ENCODE peak calls at places on chromosomes 7 and 10, in ten cellular contexts. U is stimulated activated CD8-positive, alpha-beta memory T cell treated with anti-CD3 and anti-CD28 coated beads, Interleukin-12 subunit alpha, Interleukin-12 subunit beta, amount 100 ng/mL, for 1 hour; W is right atrium auricular region; Y is ascending aorta; M is activated T-cell treated with anti-CD3 and anti-CD28 coated beads, Interleukin-2, amount 50 U/mL, for 1 hour; Q is NCI-H82; B is mammary epithelial cell; H is C1 segment of cervical spinal cord; L is CD8-positive, alpha-beta memory T cell; K is A549. N is an unnamed sample.

GRCh38 chr7:1060315-1061080 is 16.2 kb downstream of the GPR146 start:
- DNase-seq in B (no peak), W (peak), M (no peak), L (no peak), Y (peak), U (no peak), K (no peak), Q (peak), H (no peak), N (peak)

GRCh38 chr10:103451091-103451801 is 924 bp downstream of the CALHM2 start:
- DNase-seq in Y (peak), L (peak), B (peak), H (peak), W (peak), M (peak), K (peak), Q (peak), U (peak), N (peak)

GRCh38 chr10:116743266-116744064 is 1.1 kb upstream of the HSPA12A start:
- DNase-seq in B (no peak), W (no peak), Y (no peak), H (no peak), Q (no peak), U (no peak), L (no peak), M (no peak), K (no peak), N (no peak)

GRCh38 chr10:77289027-77289501 is 348.5 kb downstream of the KCNMA1 start:
- DNase-seq in B (no peak), W (no peak), Y (peak), U (no peak), K (no peak), M (no peak), Q (peak), H (no peak), L (no peak), N (no peak)

GRCh38 chr7:24956021-24956420 is 24.0 kb downstream of the OSBPL3 start:
- DNase-seq in B (peak), U (no peak), W (no peak), K (no peak), Q (no peak), M (no peak), H (no peak), L (no peak), Y (no peak), N (no peak)

GRCh38 chr7:121480566-121481335 is 84.6 kb upstream of the FAM3C start:
- DNase-seq in Q (no peak), Y (no peak), H (peak), M (no peak), K (no peak), W (no peak), U (no peak), L (no peak), B (no peak), N (no peak)

GRCh38 chr10:43735907-43736306 is 87.2 kb upstream of the ZNF32 start:
- DNase-seq in Q (no peak), K (no peak), B (no peak), U (no peak), H (no peak), Y (no peak), W (no peak), L (no peak), M (no peak), N (no peak)

GRCh38 chr10:77926566-77927342 is at the start of gene DLG5:
- DNase-seq in U (no peak), L (peak), B (peak), M (no peak), Q (peak), K (no peak), W (peak), H (peak), Y (peak), N (peak)

GRCh38 chr7:144842377-144842851 is 6.6 kb upstream of the TPK1 start:
- DNase-seq in H (no peak), Q (no peak), K (no peak), W (peak), L (no peak), Y (peak), U (no peak), M (no peak), B (peak), N (peak)

GRCh38 chr10:91592282-91593020 is 40.4 kb downstream of the PPP1R3C start:
- DNase-seq in W (no peak), Q (no peak), Y (no peak), L (no peak), B (no peak), H (no peak), U (no peak), K (no peak), M (no peak), N (no peak)

GRCh38 chr10:85430991-85431390 is 935.6 kb downstream of the GRID1 start:
- DNase-seq in H (no peak), B (no peak), W (no peak), K (no peak), M (no peak), L (no peak), U (no peak), Q (no peak), Y (no peak), N (no peak)

GRCh38 chr10:47090903-47091302 is 179.7 kb downstream of the PTPN20 start:
- DNase-seq in Y (peak), M (no peak), Q (no peak), H (no peak), U (no peak), L (no peak), B (no peak), K (no peak), W (no peak), N (no peak)

GRCh38 chr10:94125856-94126255 is 132.1 kb downstream of the PLCE1 start:
- DNase-seq in Q (no peak), L (no peak), M (no peak), H (no peak), K (no peak), Y (no peak), U (no peak), W (no peak), B (no peak), N (no peak)

GRCh38 chr7:100407285-100408180 is 21.0 kb downstream of the ZCWPW1 start:
- DNase-seq in Q (peak), W (no peak), K (peak), L (peak), Y (peak), B (peak), H (no peak), U (no peak), M (peak), N (no peak)

GRCh38 chr10:84054743-84055142 is 84.6 kb upstream of the GHITM start:
- DNase-seq in K (no peak), B (no peak), Q (no peak), Y (no peak), L (no peak), M (no peak), W (no peak), U (no peak), H (no peak), N (no peak)

GRCh38 chr7:25427721-25428120 is 199.4 kb upstream of the NPVF start:
- DNase-seq in Y (no peak), H (no peak), U (no peak), Q (no peak), W (no peak), M (no peak), B (no peak), K (no peak), L (no peak), N (no peak)

GRCh38 chr7:105689093-105689819 is 108.0 kb upstream of the EFCAB10 start:
- DNase-seq in U (no peak), K (no peak), Q (no peak), H (no peak), M (no peak), Y (no peak), B (no peak), W (no peak), L (no peak), N (no peak)

GRCh38 chr7:138228119-138228518 is 151.9 kb downstream of the AKR1D1 start:
- DNase-seq in M (no peak), W (no peak), Q (no peak), Y (no peak), B (no peak), H (no peak), L (no peak), U (no peak), K (no peak), N (no peak)

GRCh38 chr10:44636625-44637024 is 251.7 kb upstream of the CXCL12 start:
- DNase-seq in W (no peak), L (no peak), H (no peak), M (no peak), U (no peak), K (no peak), B (no peak), Q (no peak), Y (no peak), N (no peak)

GRCh38 chr7:105759670-105760548 is 116.5 kb downstream of the ATXN7L1 start:
- DNase-seq in L (no peak), K (peak), H (peak), U (no peak), W (no peak), B (peak), M (no peak), Q (peak), Y (no peak), N (peak)

GRCh38 chr7:1956141-1956540 is 276.6 kb downstream of the MAD1L1 start:
- DNase-seq in H (no peak), L (no peak), B (no peak), K (no peak), Y (no peak), W (no peak), Q (no peak), U (no peak), M (no peak), N (no peak)

GRCh38 chr7:155644178-155644970 is at the start of gene RBM33:
- DNase-seq in K (peak), B (peak), H (peak), Y (peak), Q (peak), L (peak), W (peak), U (peak), M (peak), N (peak)

GRCh38 chr10:132437511-132437910 is 40.5 kb downstream of the PWWP2B start:
- DNase-seq in L (no peak), B (no peak), U (no peak), K (no peak), Y (no peak), W (no peak), H (no peak), M (no peak), Q (no peak), N (no peak)

GRCh38 chr10:58240531-58240930 is 27.2 kb downstream of the IPMK start:
- DNase-seq in K (no peak), M (no peak), W (no peak), B (no peak), H (no peak), Y (no peak), L (no peak), Q (no peak), U (no peak), N (no peak)

GRCh38 chr7:35038340-35038738 is 1.1 kb upstream of the DPY19L1 start:
- DNase-seq in Y (no peak), K (no peak), M (no peak), B (no peak), L (no peak), H (no peak), Q (peak), W (no peak), U (no peak), N (no peak)

GRCh38 chr7:27197137-27198042 is 2.5 kb downstream of the HOXA13 start:
- DNase-seq in W (no peak), K (no peak), H (no peak), Y (peak), L (no peak), B (no peak), U (no peak), Q (no peak), M (no peak), N (no peak)

GRCh38 chr10:74058658-74059057 is 60.7 kb downstream of the VCL start:
- DNase-seq in M (no peak), K (no peak), Q (peak), H (no peak), B (no peak), W (no peak), Y (no peak), L (no peak), U (no peak), N (no peak)

GRCh38 chr7:155280446-155281410 is 16.9 kb upstream of the INSIG1 start:
- DNase-seq in W (no peak), Q (no peak), K (no peak), Y (no peak), H (no peak), U (no peak), B (no peak), L (no peak), M (no peak), N (no peak)

GRCh38 chr10:132036153-132036886 is 29.4 kb upstream of the JAKMIP3 start:
- DNase-seq in B (peak), U (no peak), Y (no peak), K (peak), H (peak), W (no peak), M (no peak), Q (no peak), L (no peak), N (no peak)

GRCh38 chr10:79093658-79094411 is 25.1 kb downstream of the ZMIZ1 start:
- DNase-seq in U (no peak), L (no peak), B (no peak), M (no peak), Y (peak), Q (no peak), W (peak), H (no peak), K (no peak), N (peak)

GRCh38 chr10:43867667-43868361 is 219.1 kb upstream of the ZNF32 start:
- DNase-seq in K (peak), U (no peak), H (no peak), L (no peak), M (no peak), Y (no peak), Q (no peak), W (peak), B (no peak), N (no peak)

GRCh38 chr10:79142064-79142491 is 73.3 kb downstream of the ZMIZ1 start:
- DNase-seq in B (no peak), H (no peak), K (no peak), Q (no peak), W (peak), M (no peak), L (no peak), U (no peak), Y (no peak), N (no peak)